ENCODE peak calls at places on chromosomes 16 and 17, in nine cellular contexts. L is heart left ventricle, K is lung, E is EH, Z is islet precursor cell, C is body of pancreas, J is A673, S is prostate gland, G is GM03348. N is an unnamed sample.

GRCh38 chr16:79589495-79590134 is 10.9 kb downstream of the MAF start:
- DNase-seq in L (peak; percentile 65), K (no peak), E (no peak), Z (no peak), C (no peak), J (no peak), S (no peak), G (no peak), N (peak; percentile 22)

GRCh38 chr16:88993006-88993787 is 16.2 kb upstream of the CBFA2T3 start:
- DNase-seq in L (no peak), K (no peak), E (no peak), Z (no peak), C (no peak), J (peak; percentile 24), S (no peak), G (no peak), N (no peak)

GRCh38 chr16:85421338-85422123 is 191.6 kb upstream of the GSE1 start:
- DNase-seq in L (no peak), K (no peak), E (no peak), Z (no peak), C (peak; percentile 20), J (no peak), S (no peak), G (no peak), N (peak; percentile 11)

GRCh38 chr17:46158323-46159296 is 34.6 kb downstream of the KANSL1 start:
- DNase-seq in L (no peak), K (no peak), E (no peak), Z (peak; percentile 57), C (no peak), J (no peak), S (no peak), G (no peak), N (no peak)

GRCh38 chr16:1534021-1535020 is 855 bp downstream of the TMEM204 start:
- DNase-seq in L (peak; percentile 67), K (no peak), E (peak; percentile 59), Z (no peak), C (no peak), J (no peak), S (no peak), G (peak; percentile 68), N (no peak)

GRCh38 chr17:39946551-39947330 is 16.1 kb upstream of the GSDMA start:
- DNase-seq in L (no peak), K (no peak), E (no peak), Z (no peak), C (no peak), J (no peak), S (no peak), G (no peak), N (no peak)

GRCh38 chr17:4101127-4101798 is 41.6 kb downstream of the ZZEF1 start:
- DNase-seq in L (no peak), K (no peak), E (no peak), Z (peak; percentile 80), C (no peak), J (no peak), S (no peak), G (peak; percentile 30), N (no peak)

GRCh38 chr16:51050379-51050710 is 100.7 kb downstream of the SALL1 start:
- DNase-seq in L (no peak), K (no peak), E (no peak), Z (no peak), C (no peak), J (no peak), S (no peak), G (no peak), N (no peak)

GRCh38 chr16:46947900-46948547 is 25.4 kb downstream of the DNAJA2 start:
- DNase-seq in L (no peak), K (no peak), E (peak; percentile 52), Z (no peak), C (no peak), J (peak; percentile 50), S (no peak), G (peak; percentile 74), N (no peak)

GRCh38 chr17:8408371-8408770 is 10.7 kb upstream of the RNF222 start:
- DNase-seq in L (no peak), K (no peak), E (no peak), Z (peak; percentile 82), C (no peak), J (no peak), S (no peak), G (no peak), N (peak; percentile 71)

GRCh38 chr17:50931003-50931878 is 65.1 kb upstream of the TOB1 start:
- DNase-seq in L (peak; percentile 92), K (peak; percentile 78), E (peak; percentile 92), Z (peak; percentile 97), C (peak; percentile 92), J (peak; percentile 71), S (peak; percentile 61), G (peak; percentile 89), N (peak; percentile 85)

GRCh38 chr16:85317704-85318103 is 205.4 kb upstream of the CIBAR2 start:
- DNase-seq in L (no peak), K (no peak), E (no peak), Z (no peak), C (peak; percentile 93), J (no peak), S (no peak), G (no peak), N (no peak)

GRCh38 chr17:1965556-1966273 is 59.4 kb downstream of the RTN4RL1 start:
- DNase-seq in L (no peak), K (no peak), E (peak; percentile 75), Z (peak; percentile 96), C (no peak), J (no peak), S (no peak), G (peak; percentile 64), N (no peak)

GRCh38 chr16:56267888-56268287 is 76.6 kb downstream of the GNAO1 start:
- DNase-seq in L (no peak), K (no peak), E (no peak), Z (peak; percentile 27), C (no peak), J (no peak), S (no peak), G (no peak), N (no peak)

GRCh38 chr17:60524463-60525346 is 1.3 kb downstream of the APPBP2 start:
- DNase-seq in L (no peak), K (no peak), E (peak; percentile 35), Z (no peak), C (no peak), J (peak; percentile 29), S (no peak), G (peak; percentile 11), N (no peak)

GRCh38 chr16:57469917-57470470 is 7.5 kb downstream of the POLR2C start:
- DNase-seq in L (no peak), K (no peak), E (no peak), Z (peak; percentile 61), C (no peak), J (peak; percentile 58), S (no peak), G (no peak), N (no peak)

GRCh38 chr17:73976676-73977521 is 226.6 kb upstream of the RPL38 start:
- DNase-seq in L (no peak), K (no peak), E (no peak), Z (no peak), C (no peak), J (no peak), S (no peak), G (no peak), N (no peak)